ENCODE peak calls at places on chromosomes 3 and 15, in eight cellular contexts. One of them, this sample, is unnamed.

GRCh38 chr15:31024330-31024729 is 32.9 kb upstream of the MTMR10 start:
- DNase-seq in iris pigment epithelial cell: peak
- DNase-seq in amniotic stem cell: peak
- DNase-seq in NCI-H2029 treated with DMSO at 0.1 percent for 48 hours: no peak
- DNase-seq in stimulated activated CD8-positive, alpha-beta memory T cell treated with anti-CD3 and anti-CD28 coated beads, Interleukin-15, amount 100 ng/mL, for 24 hours: no peak
- DNase-seq in neural crest cell: no peak
- DNase-seq in NCI-H345: no peak
- DNase-seq in tibial artery: no peak
- DNase-seq in this sample: no peak

GRCh38 chr3:148757238-148757930 is 59.7 kb downstream of the AGTR1 start:
- DNase-seq in neural crest cell: no peak
- DNase-seq in tibial artery: no peak
- DNase-seq in iris pigment epithelial cell: peak
- DNase-seq in NCI-H345: no peak
- DNase-seq in stimulated activated CD8-positive, alpha-beta memory T cell treated with anti-CD3 and anti-CD28 coated beads, Interleukin-15, amount 100 ng/mL, for 24 hours: no peak
- DNase-seq in amniotic stem cell: peak
- DNase-seq in NCI-H2029 treated with DMSO at 0.1 percent for 48 hours: no peak
- DNase-seq in this sample: no peak

GRCh38 chr15:75032391-75032790 is 9.0 kb downstream of the PPCDC start:
- DNase-seq in NCI-H2029 treated with DMSO at 0.1 percent for 48 hours: no peak
- DNase-seq in iris pigment epithelial cell: no peak
- DNase-seq in stimulated activated CD8-positive, alpha-beta memory T cell treated with anti-CD3 and anti-CD28 coated beads, Interleukin-15, amount 100 ng/mL, for 24 hours: no peak
- DNase-seq in NCI-H345: no peak
- DNase-seq in neural crest cell: no peak
- DNase-seq in amniotic stem cell: no peak
- DNase-seq in tibial artery: no peak
- DNase-seq in this sample: no peak

GRCh38 chr15:77544162-77544561 is 88.5 kb downstream of the LINGO1 start:
- DNase-seq in stimulated activated CD8-positive, alpha-beta memory T cell treated with anti-CD3 and anti-CD28 coated beads, Interleukin-15, amount 100 ng/mL, for 24 hours: no peak
- DNase-seq in NCI-H2029 treated with DMSO at 0.1 percent for 48 hours: no peak
- DNase-seq in iris pigment epithelial cell: no peak
- DNase-seq in neural crest cell: no peak
- DNase-seq in tibial artery: peak
- DNase-seq in amniotic stem cell: no peak
- DNase-seq in NCI-H345: no peak
- DNase-seq in this sample: no peak

GRCh38 chr3:168884353-168884903 is 779.1 kb downstream of the MECOM start:
- DNase-seq in iris pigment epithelial cell: peak
- DNase-seq in NCI-H2029 treated with DMSO at 0.1 percent for 48 hours: no peak
- DNase-seq in amniotic stem cell: peak
- DNase-seq in neural crest cell: no peak
- DNase-seq in tibial artery: no peak
- DNase-seq in NCI-H345: no peak
- DNase-seq in stimulated activated CD8-positive, alpha-beta memory T cell treated with anti-CD3 and anti-CD28 coated beads, Interleukin-15, amount 100 ng/mL, for 24 hours: no peak
- DNase-seq in this sample: no peak

GRCh38 chr3:169813757-169814517 is 1.2 kb upstream of the LRRC34 start:
- DNase-seq in NCI-H2029 treated with DMSO at 0.1 percent for 48 hours: peak
- DNase-seq in NCI-H345: peak
- DNase-seq in iris pigment epithelial cell: peak
- DNase-seq in tibial artery: no peak
- DNase-seq in stimulated activated CD8-positive, alpha-beta memory T cell treated with anti-CD3 and anti-CD28 coated beads, Interleukin-15, amount 100 ng/mL, for 24 hours: peak
- DNase-seq in neural crest cell: no peak
- DNase-seq in amniotic stem cell: no peak
- DNase-seq in this sample: no peak

GRCh38 chr3:142645236-142645793 is 49.1 kb downstream of the PLS1 start:
- DNase-seq in iris pigment epithelial cell: peak
- DNase-seq in NCI-H2029 treated with DMSO at 0.1 percent for 48 hours: no peak
- DNase-seq in amniotic stem cell: peak
- DNase-seq in tibial artery: no peak
- DNase-seq in stimulated activated CD8-positive, alpha-beta memory T cell treated with anti-CD3 and anti-CD28 coated beads, Interleukin-15, amount 100 ng/mL, for 24 hours: no peak
- DNase-seq in neural crest cell: no peak
- DNase-seq in NCI-H345: no peak
- DNase-seq in this sample: no peak

GRCh38 chr3:104080228-104080627 is 1286.5 kb upstream of the ALCAM start:
- DNase-seq in stimulated activated CD8-positive, alpha-beta memory T cell treated with anti-CD3 and anti-CD28 coated beads, Interleukin-15, amount 100 ng/mL, for 24 hours: no peak
- DNase-seq in tibial artery: no peak
- DNase-seq in amniotic stem cell: no peak
- DNase-seq in NCI-H345: no peak
- DNase-seq in iris pigment epithelial cell: no peak
- DNase-seq in neural crest cell: no peak
- DNase-seq in NCI-H2029 treated with DMSO at 0.1 percent for 48 hours: no peak
- DNase-seq in this sample: no peak

GRCh38 chr3:129304141-129304540 is 25.5 kb downstream of the HMCES start:
- DNase-seq in neural crest cell: no peak
- DNase-seq in stimulated activated CD8-positive, alpha-beta memory T cell treated with anti-CD3 and anti-CD28 coated beads, Interleukin-15, amount 100 ng/mL, for 24 hours: no peak
- DNase-seq in tibial artery: no peak
- DNase-seq in iris pigment epithelial cell: no peak
- DNase-seq in amniotic stem cell: no peak
- DNase-seq in NCI-H2029 treated with DMSO at 0.1 percent for 48 hours: no peak
- DNase-seq in NCI-H345: no peak
- DNase-seq in this sample: no peak

GRCh38 chr3:18127181-18127863 is 297.8 kb downstream of the SATB1 start:
- DNase-seq in NCI-H2029 treated with DMSO at 0.1 percent for 48 hours: no peak
- DNase-seq in amniotic stem cell: no peak
- DNase-seq in stimulated activated CD8-positive, alpha-beta memory T cell treated with anti-CD3 and anti-CD28 coated beads, Interleukin-15, amount 100 ng/mL, for 24 hours: no peak
- DNase-seq in neural crest cell: no peak
- DNase-seq in iris pigment epithelial cell: no peak
- DNase-seq in tibial artery: no peak
- DNase-seq in NCI-H345: no peak
- DNase-seq in this sample: no peak

GRCh38 chr3:15535757-15536156 is 14.3 kb upstream of the COLQ start:
- DNase-seq in neural crest cell: no peak
- DNase-seq in amniotic stem cell: no peak
- DNase-seq in iris pigment epithelial cell: peak
- DNase-seq in NCI-H2029 treated with DMSO at 0.1 percent for 48 hours: no peak
- DNase-seq in NCI-H345: no peak
- DNase-seq in tibial artery: no peak
- DNase-seq in stimulated activated CD8-positive, alpha-beta memory T cell treated with anti-CD3 and anti-CD28 coated beads, Interleukin-15, amount 100 ng/mL, for 24 hours: no peak
- DNase-seq in this sample: no peak

GRCh38 chr3:111668912-111669488 is 73.9 kb upstream of the ZBED2 start:
- DNase-seq in NCI-H2029 treated with DMSO at 0.1 percent for 48 hours: peak
- DNase-seq in stimulated activated CD8-positive, alpha-beta memory T cell treated with anti-CD3 and anti-CD28 coated beads, Interleukin-15, amount 100 ng/mL, for 24 hours: no peak
- DNase-seq in tibial artery: no peak
- DNase-seq in neural crest cell: no peak
- DNase-seq in amniotic stem cell: peak
- DNase-seq in iris pigment epithelial cell: peak
- DNase-seq in NCI-H345: peak
- DNase-seq in this sample: no peak

GRCh38 chr15:32857732-32858131 is 139.9 kb downstream of the GREM1 start:
- DNase-seq in neural crest cell: no peak
- DNase-seq in NCI-H345: no peak
- DNase-seq in NCI-H2029 treated with DMSO at 0.1 percent for 48 hours: no peak
- DNase-seq in tibial artery: no peak
- DNase-seq in iris pigment epithelial cell: no peak
- DNase-seq in amniotic stem cell: no peak
- DNase-seq in stimulated activated CD8-positive, alpha-beta memory T cell treated with anti-CD3 and anti-CD28 coated beads, Interleukin-15, amount 100 ng/mL, for 24 hours: no peak
- DNase-seq in this sample: no peak

GRCh38 chr3:73192036-73192738 is 130.7 kb downstream of the EBLN2 start:
- DNase-seq in NCI-H345: no peak
- DNase-seq in neural crest cell: no peak
- DNase-seq in stimulated activated CD8-positive, alpha-beta memory T cell treated with anti-CD3 and anti-CD28 coated beads, Interleukin-15, amount 100 ng/mL, for 24 hours: no peak
- DNase-seq in amniotic stem cell: no peak
- DNase-seq in tibial artery: no peak
- DNase-seq in iris pigment epithelial cell: no peak
- DNase-seq in NCI-H2029 treated with DMSO at 0.1 percent for 48 hours: no peak
- DNase-seq in this sample: peak

GRCh38 chr15:40006003-40006402 is 33.0 kb downstream of the SRP14 start:
- DNase-seq in tibial artery: no peak
- DNase-seq in NCI-H345: no peak
- DNase-seq in iris pigment epithelial cell: peak
- DNase-seq in NCI-H2029 treated with DMSO at 0.1 percent for 48 hours: no peak
- DNase-seq in neural crest cell: no peak
- DNase-seq in stimulated activated CD8-positive, alpha-beta memory T cell treated with anti-CD3 and anti-CD28 coated beads, Interleukin-15, amount 100 ng/mL, for 24 hours: no peak
- DNase-seq in amniotic stem cell: peak
- DNase-seq in this sample: no peak

GRCh38 chr3:183844606-183845005 is 19.2 kb upstream of the MAP6D1 start:
- DNase-seq in amniotic stem cell: peak
- DNase-seq in NCI-H2029 treated with DMSO at 0.1 percent for 48 hours: no peak
- DNase-seq in neural crest cell: no peak
- DNase-seq in stimulated activated CD8-positive, alpha-beta memory T cell treated with anti-CD3 and anti-CD28 coated beads, Interleukin-15, amount 100 ng/mL, for 24 hours: no peak
- DNase-seq in iris pigment epithelial cell: peak
- DNase-seq in NCI-H345: no peak
- DNase-seq in tibial artery: no peak
- DNase-seq in this sample: no peak

GRCh38 chr15:65130941-65131340 is 2.7 kb downstream of the PDCD7 start:
- DNase-seq in iris pigment epithelial cell: peak
- DNase-seq in stimulated activated CD8-positive, alpha-beta memory T cell treated with anti-CD3 and anti-CD28 coated beads, Interleukin-15, amount 100 ng/mL, for 24 hours: no peak
- DNase-seq in NCI-H2029 treated with DMSO at 0.1 percent for 48 hours: no peak
- DNase-seq in neural crest cell: no peak
- DNase-seq in amniotic stem cell: no peak
- DNase-seq in NCI-H345: no peak
- DNase-seq in tibial artery: no peak
- DNase-seq in this sample: no peak

GRCh38 chr3:46312996-46313395 is 40.9 kb upstream of the CCR2 start:
- DNase-seq in stimulated activated CD8-positive, alpha-beta memory T cell treated with anti-CD3 and anti-CD28 coated beads, Interleukin-15, amount 100 ng/mL, for 24 hours: no peak
- DNase-seq in neural crest cell: no peak
- DNase-seq in amniotic stem cell: no peak
- DNase-seq in iris pigment epithelial cell: peak
- DNase-seq in tibial artery: no peak
- DNase-seq in NCI-H2029 treated with DMSO at 0.1 percent for 48 hours: no peak
- DNase-seq in NCI-H345: no peak
- DNase-seq in this sample: no peak

GRCh38 chr3:59609967-59610366 is 560.1 kb upstream of the CFAP20DC start:
- DNase-seq in NCI-H345: peak
- DNase-seq in neural crest cell: peak
- DNase-seq in amniotic stem cell: no peak
- DNase-seq in NCI-H2029 treated with DMSO at 0.1 percent for 48 hours: no peak
- DNase-seq in tibial artery: no peak
- DNase-seq in stimulated activated CD8-positive, alpha-beta memory T cell treated with anti-CD3 and anti-CD28 coated beads, Interleukin-15, amount 100 ng/mL, for 24 hours: no peak
- DNase-seq in iris pigment epithelial cell: peak
- DNase-seq in this sample: peak

GRCh38 chr3:141303481-141304223 is 64.7 kb upstream of the ZBTB38 start:
- DNase-seq in NCI-H2029 treated with DMSO at 0.1 percent for 48 hours: peak
- DNase-seq in tibial artery: no peak
- DNase-seq in NCI-H345: peak
- DNase-seq in stimulated activated CD8-positive, alpha-beta memory T cell treated with anti-CD3 and anti-CD28 coated beads, Interleukin-15, amount 100 ng/mL, for 24 hours: no peak
- DNase-seq in neural crest cell: peak
- DNase-seq in amniotic stem cell: peak
- DNase-seq in iris pigment epithelial cell: peak
- DNase-seq in this sample: no peak

GRCh38 chr3:86792316-86792715 is 198.6 kb downstream of the VGLL3 start:
- DNase-seq in neural crest cell: no peak
- DNase-seq in stimulated activated CD8-positive, alpha-beta memory T cell treated with anti-CD3 and anti-CD28 coated beads, Interleukin-15, amount 100 ng/mL, for 24 hours: no peak
- DNase-seq in NCI-H345: no peak
- DNase-seq in iris pigment epithelial cell: peak
- DNase-seq in tibial artery: no peak
- DNase-seq in amniotic stem cell: no peak
- DNase-seq in NCI-H2029 treated with DMSO at 0.1 percent for 48 hours: no peak
- DNase-seq in this sample: no peak

GRCh38 chr3:123229145-123229544 is 27.4 kb downstream of the SEC22A start:
- DNase-seq in iris pigment epithelial cell: no peak
- DNase-seq in amniotic stem cell: no peak
- DNase-seq in neural crest cell: no peak
- DNase-seq in NCI-H2029 treated with DMSO at 0.1 percent for 48 hours: no peak
- DNase-seq in stimulated activated CD8-positive, alpha-beta memory T cell treated with anti-CD3 and anti-CD28 coated beads, Interleukin-15, amount 100 ng/mL, for 24 hours: no peak
- DNase-seq in tibial artery: no peak
- DNase-seq in NCI-H345: no peak
- DNase-seq in this sample: no peak

GRCh38 chr3:149535395-149535685 is 60.8 kb downstream of the TM4SF4 start:
- DNase-seq in tibial artery: no peak
- DNase-seq in NCI-H345: peak
- DNase-seq in iris pigment epithelial cell: no peak
- DNase-seq in neural crest cell: no peak
- DNase-seq in amniotic stem cell: no peak
- DNase-seq in stimulated activated CD8-positive, alpha-beta memory T cell treated with anti-CD3 and anti-CD28 coated beads, Interleukin-15, amount 100 ng/mL, for 24 hours: no peak
- DNase-seq in NCI-H2029 treated with DMSO at 0.1 percent for 48 hours: peak
- DNase-seq in this sample: no peak

GRCh38 chr15:68369931-68370767 is 61.8 kb downstream of the ITGA11 start:
- DNase-seq in stimulated activated CD8-positive, alpha-beta memory T cell treated with anti-CD3 and anti-CD28 coated beads, Interleukin-15, amount 100 ng/mL, for 24 hours: no peak
- DNase-seq in amniotic stem cell: no peak
- DNase-seq in NCI-H2029 treated with DMSO at 0.1 percent for 48 hours: no peak
- DNase-seq in neural crest cell: no peak
- DNase-seq in tibial artery: peak
- DNase-seq in iris pigment epithelial cell: no peak
- DNase-seq in NCI-H345: no peak
- DNase-seq in this sample: no peak

GRCh38 chr3:46538803-46539442 is 27.2 kb downstream of the LRRC2 start:
- DNase-seq in stimulated activated CD8-positive, alpha-beta memory T cell treated with anti-CD3 and anti-CD28 coated beads, Interleukin-15, amount 100 ng/mL, for 24 hours: peak
- DNase-seq in NCI-H2029 treated with DMSO at 0.1 percent for 48 hours: no peak
- DNase-seq in amniotic stem cell: no peak
- DNase-seq in tibial artery: peak
- DNase-seq in neural crest cell: no peak
- DNase-seq in NCI-H345: no peak
- DNase-seq in iris pigment epithelial cell: peak
- DNase-seq in this sample: no peak

GRCh38 chr15:88918738-88919137 is 5.6 kb upstream of the MFGE8 start:
- DNase-seq in neural crest cell: no peak
- DNase-seq in amniotic stem cell: peak
- DNase-seq in NCI-H2029 treated with DMSO at 0.1 percent for 48 hours: no peak
- DNase-seq in stimulated activated CD8-positive, alpha-beta memory T cell treated with anti-CD3 and anti-CD28 coated beads, Interleukin-15, amount 100 ng/mL, for 24 hours: no peak
- DNase-seq in NCI-H345: no peak
- DNase-seq in iris pigment epithelial cell: peak
- DNase-seq in tibial artery: peak
- DNase-seq in this sample: no peak